ENCODE peak calls at places on chromosomes 5 and 9, in nine cellular contexts. Q is sigmoid colon, N is IMR-90, H is heart left ventricle, O is prostate gland, X is GM12878, C is ovary, S is adrenal gland, R is spleen. G is an unnamed sample.
A peak's percentile ranks its signal among the peaks of the same experiment; 100 is the strongest.

GRCh38 chr5:177432143-177432904 is 5.8 kb downstream of the GRK6 start:
- DNase-seq in H (no peak), R (peak; percentile 86), Q (peak; percentile 71), S (no peak), N (no peak), X (no peak), C (peak; percentile 31), O (no peak), G (no peak)

GRCh38 chr9:89969156-89969566 is 364.3 kb downstream of the GADD45G start:
- DNase-seq in H (no peak), R (no peak), N (peak; percentile 1), O (no peak), C (no peak), Q (no peak), S (no peak), X (no peak), G (no peak)

GRCh38 chr9:11933926-11934325 is 759.3 kb upstream of the TYRP1 start:
- DNase-seq in O (no peak), Q (no peak), R (no peak), X (no peak), C (no peak), H (no peak), N (peak; percentile 1), S (no peak), G (no peak)

GRCh38 chr9:15606667-15607472 is 54.0 kb downstream of the CCDC171 start:
- DNase-seq in O (peak; percentile 25), R (no peak), X (no peak), N (peak; percentile 35), C (no peak), Q (no peak), H (no peak), S (no peak), G (peak; percentile 59)

GRCh38 chr9:129317179-129318011 is 139.3 kb upstream of the IER5L start:
- DNase-seq in R (peak; percentile 62), Q (peak; percentile 75), S (peak; percentile 77), X (no peak), C (peak; percentile 63), H (peak; percentile 36), N (peak; percentile 45), O (no peak), G (no peak)

GRCh38 chr9:89604463-89605180 is at the start of gene GADD45G:
- DNase-seq in S (peak; percentile 99), H (peak; percentile 89), X (no peak), R (peak; percentile 96), Q (peak; percentile 97), N (peak; percentile 61), O (peak; percentile 90), C (peak; percentile 97), G (peak; percentile 93)

GRCh38 chr9:16343249-16344237 is 526.9 kb downstream of the BNC2 start:
- DNase-seq in H (no peak), X (no peak), S (no peak), N (no peak), R (no peak), C (peak; percentile 58), Q (no peak), O (no peak), G (no peak)

GRCh38 chr5:136123236-136123768 is 9.3 kb upstream of the SMAD5 start:
- DNase-seq in H (no peak), C (no peak), N (peak; percentile 26), X (no peak), S (no peak), O (peak; percentile 56), R (no peak), Q (no peak), G (no peak)

GRCh38 chr5:53425598-53426516 is 54.6 kb upstream of the FST start:
- DNase-seq in Q (no peak), O (no peak), R (no peak), X (no peak), N (no peak), C (no peak), H (no peak), S (no peak), G (peak; percentile 59)

GRCh38 chr5:91487420-91487819 is 104.3 kb upstream of the ARRDC3 start:
- DNase-seq in N (no peak), S (no peak), C (no peak), Q (no peak), H (no peak), R (no peak), X (no peak), O (no peak), G (no peak)

GRCh38 chr5:176491056-176491646 is 43.0 kb downstream of the FAF2 start:
- DNase-seq in H (no peak), Q (no peak), S (no peak), O (no peak), R (no peak), X (no peak), N (peak; percentile 79), C (no peak), G (no peak)

GRCh38 chr5:170095687-170096086 is 10.0 kb upstream of the FOXI1 start:
- DNase-seq in X (no peak), N (no peak), S (peak; percentile 21), H (no peak), R (no peak), O (no peak), Q (peak; percentile 19), C (no peak), G (no peak)

GRCh38 chr5:115850771-115851416 is 9.2 kb downstream of the AP3S1 start:
- DNase-seq in C (no peak), N (peak; percentile 66), H (no peak), Q (no peak), S (no peak), O (no peak), R (no peak), X (no peak), G (peak; percentile 6)

GRCh38 chr5:32612134-32612888 is 27.0 kb downstream of the SUB1 start:
- DNase-seq in Q (no peak), H (no peak), O (no peak), X (no peak), N (peak; percentile 20), R (no peak), C (no peak), S (no peak), G (peak; percentile 17)

DNA sequence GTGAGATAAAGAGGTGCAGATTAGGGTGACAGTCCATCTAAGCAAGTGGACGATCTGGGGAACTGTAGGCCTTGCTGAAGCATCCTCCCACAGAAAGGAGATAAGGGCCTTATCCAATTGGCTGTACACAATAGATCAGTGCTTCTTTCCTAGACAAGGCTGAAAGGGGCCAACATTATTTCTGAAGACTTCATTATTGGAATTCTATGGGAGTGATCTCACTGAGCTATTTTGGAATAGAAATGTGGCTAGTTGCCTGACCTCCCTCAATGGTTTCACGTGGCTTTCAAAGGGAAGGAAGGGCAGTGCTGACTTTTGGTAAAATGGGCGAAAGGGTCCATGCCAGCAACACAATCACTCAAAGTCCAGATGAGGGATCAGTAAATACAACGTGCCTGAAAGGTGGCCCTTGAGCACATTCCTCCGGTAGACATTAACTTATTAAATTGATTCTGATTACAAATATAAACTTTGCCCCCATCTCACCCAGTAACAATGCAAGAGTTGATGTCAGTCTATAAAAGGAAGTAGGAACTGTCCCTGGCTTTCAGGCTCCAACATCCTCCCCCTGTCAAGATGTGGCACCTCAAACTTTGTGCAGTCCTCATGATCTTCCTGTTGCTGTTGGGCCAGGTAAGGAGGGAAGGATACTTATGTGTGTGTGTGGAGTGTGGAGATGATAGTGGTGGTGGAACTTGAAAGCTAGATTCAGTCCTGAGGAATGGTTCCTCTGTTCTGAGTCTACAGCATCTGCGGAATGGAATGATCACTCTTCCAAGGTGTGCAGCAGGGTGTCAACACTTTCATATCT is at the start of gene LEAP2:
- DNase-seq in C (no peak), N (peak; percentile 39), R (no peak), Q (no peak), H (peak; percentile 13), X (no peak), S (no peak), O (no peak), G (peak; percentile 70)
- TF ChIP-seq POLR2A in C (no peak), N (no peak), R (no peak), Q (no peak), H (no peak), X (no peak), S (no peak), O (no peak), G (no peak)

GRCh38 chr9:112731971-112732370 is 14.1 kb upstream of the INIP start:
- DNase-seq in H (no peak), Q (no peak), O (no peak), R (no peak), S (no peak), X (no peak), N (no peak), C (no peak), G (no peak)
- TF ChIP-seq POLR2A in H (no peak), Q (no peak), O (no peak), R (no peak), S (no peak), X (no peak), N (no peak), C (no peak), G (no peak)

GRCh38 chr9:76905984-76906861 is at the start of gene PRUNE2:
- DNase-seq in N (peak; percentile 79), H (peak; percentile 49), R (no peak), X (no peak), Q (peak; percentile 94), S (peak; percentile 81), O (peak; percentile 55), C (peak; percentile 80), G (peak; percentile 21)
- TF ChIP-seq POLR2A in N (no peak), H (no peak), R (no peak), X (no peak), Q (peak; percentile 88), S (peak; percentile 72), O (peak; percentile 32), C (no peak), G (no peak)

DNA sequence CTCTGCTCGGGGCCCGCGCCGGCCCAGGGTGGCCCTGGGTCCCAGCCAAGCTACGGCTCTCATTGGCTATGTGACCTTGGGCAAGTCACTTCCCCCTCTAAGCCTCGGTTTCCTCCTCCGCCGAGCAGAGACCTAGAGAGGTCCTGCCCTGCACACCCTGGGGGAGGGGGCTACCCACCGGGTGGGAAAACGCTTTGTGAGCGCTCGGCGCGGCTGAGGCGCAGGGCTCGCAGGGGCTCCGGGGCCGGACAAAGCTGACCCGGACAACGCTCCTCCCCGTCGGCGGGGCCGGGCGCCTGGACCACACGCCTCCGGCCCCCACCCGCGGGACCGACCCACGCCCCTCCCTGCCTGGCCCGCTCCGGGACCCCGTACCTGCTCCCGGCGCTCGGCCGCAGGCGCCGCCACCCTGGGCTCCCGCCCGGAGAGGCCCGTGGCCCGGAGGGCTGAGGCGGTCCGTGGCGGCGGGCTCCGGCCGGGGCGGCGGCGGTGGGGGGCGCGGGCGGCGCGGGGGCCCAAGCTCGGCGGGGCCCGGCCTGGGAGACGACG is 85.7 kb upstream of the MELK start:
- DNase-seq in X (no peak), N (no peak), C (peak; percentile 76), H (peak; percentile 58), S (peak; percentile 58), Q (peak; percentile 76), O (peak; percentile 11), R (peak; percentile 94), G (peak; percentile 71)
- TF ChIP-seq POLR2A in X (peak; percentile 66), N (peak; percentile 1), C (no peak), H (no peak), S (no peak), Q (no peak), O (no peak), R (no peak), G (no peak)

DNA sequence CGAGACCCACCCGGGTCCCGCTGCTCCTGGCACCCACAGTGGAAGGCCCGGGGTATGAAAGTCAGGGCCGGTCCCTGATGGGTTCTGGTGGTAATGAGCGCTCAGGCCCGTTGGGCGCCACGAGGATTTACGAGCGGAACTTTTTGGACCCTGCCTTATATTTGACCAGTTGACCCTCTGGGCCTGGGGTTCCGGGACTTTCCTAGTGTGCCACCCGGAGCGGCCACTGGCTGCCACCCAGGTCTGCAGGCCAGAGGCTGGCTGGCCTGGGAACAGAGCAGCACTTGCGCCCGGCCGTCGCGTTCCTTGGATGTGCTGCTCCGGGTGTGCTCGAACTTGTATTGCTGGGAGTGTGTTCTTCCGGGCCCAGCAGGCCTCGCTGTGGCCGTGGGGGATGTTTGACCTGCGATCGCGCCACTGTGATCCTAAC is 1.0 kb downstream of the F2RL1 start:
- DNase-seq in O (peak; percentile 6), Q (no peak), R (peak; percentile 75), X (no peak), N (no peak), C (no peak), S (no peak), H (no peak), G (no peak)
- TF ChIP-seq POLR2A in O (no peak), Q (no peak), R (no peak), X (no peak), N (no peak), C (no peak), S (no peak), H (no peak), G (no peak)